ENCODE peak calls at places on chromosomes 2 and 18, in five cellular contexts. V is AG20443; E is substantia nigra; Q is activated effector memory CD4-positive, alpha-beta T cell treated with Interleukin-2 at 50 U/mL for 16 hours; L is iPS-NIHi11. R is an unnamed sample.
A peak's percentile ranks its signal among the peaks of the same experiment; 100 is the strongest.

GRCh38 chr2:234989183-234989701 is 37.4 kb downstream of the SH3BP4 start:
- DNase-seq in V (no peak), E (peak; percentile 64), Q (no peak), L (no peak), R (no peak)

GRCh38 chr2:132953771-132954170 is 283.8 kb upstream of the LYPD1 start:
- DNase-seq in V (no peak), E (no peak), Q (no peak), L (no peak), R (no peak)

GRCh38 chr2:124079045-124079444 is 54.0 kb downstream of the CNTNAP5 start:
- DNase-seq in V (no peak), E (no peak), Q (no peak), L (no peak), R (no peak)

GRCh38 chr18:8603663-8604520 is 5.3 kb upstream of the RAB12 start:
- DNase-seq in V (no peak), E (no peak), Q (no peak), L (no peak), R (no peak)

GRCh38 chr18:57811477-57812125 is 8.5 kb upstream of the ATP8B1 start:
- DNase-seq in V (no peak), E (no peak), Q (no peak), L (no peak), R (no peak)

GRCh38 chr2:50347355-50348044 is 684.4 kb downstream of the NRXN1 start:
- DNase-seq in V (peak; percentile 12), E (no peak), Q (no peak), L (peak; percentile 42), R (peak; percentile 73)

GRCh38 chr2:84782717-84783442 is 98.0 kb downstream of the TRABD2A start:
- DNase-seq in V (no peak), E (no peak), Q (peak; percentile 19), L (no peak), R (no peak)

GRCh38 chr2:103252781-103253180 is 490.9 kb downstream of the TMEM182 start:
- DNase-seq in V (no peak), E (no peak), Q (no peak), L (no peak), R (no peak)

GRCh38 chr2:30232801-30233130 is 1.4 kb downstream of the LBH start:
- DNase-seq in V (no peak), E (no peak), Q (peak; percentile 25), L (no peak), R (no peak)

GRCh38 chr2:239288951-239289481 is 111.8 kb downstream of the HDAC4 start:
- DNase-seq in V (peak; percentile 45), E (no peak), Q (no peak), L (no peak), R (no peak)

GRCh38 chr2:181657379-181657778 is 474 bp upstream of the CERKL start:
- DNase-seq in V (no peak), E (no peak), Q (no peak), L (no peak), R (no peak)

GRCh38 chr2:58427572-58428285 is 186.6 kb upstream of the FANCL start:
- DNase-seq in V (peak; percentile 31), E (peak; percentile 17), Q (no peak), L (peak; percentile 34), R (peak; percentile 74)

GRCh38 chr2:166560022-166560421 is 66.0 kb upstream of the SCN7A start:
- DNase-seq in V (no peak), E (no peak), Q (no peak), L (no peak), R (no peak)

GRCh38 chr2:202104286-202104870 is 31.3 kb downstream of the KIAA2012 start:
- DNase-seq in V (peak; percentile 72), E (no peak), Q (no peak), L (peak; percentile 66), R (no peak)

GRCh38 chr2:98634406-98635092 is 26.2 kb downstream of the UNC50 start:
- DNase-seq in V (no peak), E (no peak), Q (peak; percentile 10), L (peak; percentile 58), R (no peak)

GRCh38 chr2:187826023-187826422 is 271.8 kb upstream of the TFPI start:
- DNase-seq in V (no peak), E (no peak), Q (no peak), L (no peak), R (no peak)

GRCh38 chr2:84938194-84938879 is 32.6 kb upstream of the KCMF1 start:
- DNase-seq in V (no peak), E (no peak), Q (no peak), L (no peak), R (no peak)

GRCh38 chr2:77512521-77512920 is 9.7 kb downstream of the LRRTM4 start:
- DNase-seq in V (no peak), E (no peak), Q (no peak), L (no peak), R (no peak)

GRCh38 chr2:218961651-218962570 is 2.4 kb downstream of the CDK5R2 start:
- DNase-seq in V (peak; percentile 48), E (no peak), Q (no peak), L (peak; percentile 78), R (peak; percentile 64)

GRCh38 chr2:38620282-38620977 is 17.7 kb upstream of the HNRNPLL start:
- DNase-seq in V (peak; percentile 38), E (no peak), Q (no peak), L (no peak), R (no peak)